ENCODE peak calls at places on chromosomes 12 and 14, in five cellular contexts. I is activated T-cell treated with anti-CD3 and anti-CD28 coated beads, Interleukin-2, amount 50 U/mL, for 4 hours; S is KBM-7; C is heart left ventricle; F is activated CD4-positive, alpha-beta T cell treated with anti-CD3 and anti-CD28 coated beads for 4 hours. D is an unnamed sample.

GRCh38 chr12:120263725-120264040 is 1.8 kb downstream of the PXN start:
- DNase-seq in I (no peak), F (no peak), S (no peak), C (no peak), D (no peak)

GRCh38 chr14:29806124-29806517 is 121.5 kb downstream of the PRKD1 start:
- DNase-seq in F (no peak), C (no peak), I (no peak), S (no peak), D (no peak)

GRCh38 chr14:77590845-77591506 is 25.5 kb downstream of the SPTLC2 start:
- DNase-seq in S (no peak), I (no peak), F (no peak), C (no peak), D (no peak)

GRCh38 chr14:99757331-99758070 is 35.7 kb upstream of the EML1 start:
- DNase-seq in C (no peak), S (no peak), F (no peak), I (no peak), D (peak)

GRCh38 chr14:96204151-96205058 is at the start of gene BDKRB2:
- DNase-seq in S (peak), I (no peak), F (no peak), C (peak), D (peak)

GRCh38 chr14:31947680-31948580 is 129.2 kb upstream of the ARHGAP5 start:
- DNase-seq in F (no peak), S (no peak), C (no peak), I (no peak), D (no peak)

GRCh38 chr12:127401536-127401935 is 865.4 kb upstream of the TMEM132C start:
- DNase-seq in C (no peak), I (no peak), S (no peak), F (no peak), D (no peak)

GRCh38 chr14:95073947-95074346 is 83.4 kb downstream of the DICER1 start:
- DNase-seq in I (no peak), S (no peak), F (no peak), C (no peak), D (no peak)

GRCh38 chr12:49748306-49748705 is 6.9 kb downstream of the TMBIM6 start:
- DNase-seq in C (no peak), S (no peak), I (no peak), F (no peak), D (no peak)

GRCh38 chr12:104603545-104603973 is 146.8 kb downstream of the CHST11 start:
- DNase-seq in F (no peak), I (no peak), S (no peak), C (no peak), D (peak)

GRCh38 chr12:7756993-7757392 is 8.0 kb upstream of the NANOGNB start:
- DNase-seq in I (no peak), S (no peak), F (no peak), C (no peak), D (no peak)

GRCh38 chr14:33911046-33911445 is 39.8 kb downstream of the EGLN3 start:
- DNase-seq in S (no peak), F (no peak), C (no peak), I (no peak), D (no peak)

GRCh38 chr12:105906545-105906944 is 232.2 kb downstream of the NUAK1 start:
- DNase-seq in S (no peak), F (no peak), I (no peak), C (no peak), D (no peak)

GRCh38 chr14:92409069-92409468 is 86.1 kb downstream of the SLC24A4 start:
- DNase-seq in I (no peak), F (no peak), C (peak), S (no peak), D (no peak)

GRCh38 chr12:56385873-56386272 is 23.2 kb upstream of the APOF start:
- DNase-seq in I (no peak), F (no peak), C (no peak), S (no peak), D (no peak)

GRCh38 chr12:11769723-11770514 is 120.4 kb downstream of the ETV6 start:
- DNase-seq in I (no peak), S (peak), F (no peak), C (no peak), D (no peak)

GRCh38 chr14:105891221-105891602 is 364.8 kb downstream of the TMEM121 start:
- DNase-seq in F (no peak), C (peak), I (peak), S (no peak), D (no peak)

GRCh38 chr14:53963491-53964227 is 7.0 kb upstream of the BMP4 start:
- DNase-seq in F (no peak), I (no peak), S (no peak), C (peak), D (no peak)

GRCh38 chr12:16437281-16437816 is 89.9 kb downstream of the MGST1 start:
- DNase-seq in S (no peak), C (no peak), F (no peak), I (no peak), D (no peak)

GRCh38 chr14:104895207-104895785 is 29.4 kb upstream of the PLD4 start:
- DNase-seq in F (no peak), S (no peak), I (no peak), C (peak), D (no peak)

GRCh38 chr14:59274991-59275391 is 86.5 kb downstream of the DAAM1 start:
- DNase-seq in S (no peak), C (peak), I (no peak), F (no peak), D (no peak)

GRCh38 chr12:63889721-63890509 is 45.4 kb downstream of the SRGAP1 start:
- DNase-seq in C (no peak), S (no peak), F (no peak), I (no peak), D (no peak)

D was measured in T1000.